ENCODE peak calls at places on chromosomes 7 and 10, in six cellular contexts. One of them, this sample, is unnamed.

GRCh38 chr7:128459394-128459878 is 3.8 kb downstream of the HILPDA start:
- DNase-seq in coronary artery: no peak
- DNase-seq in colonic mucosa: peak
- DNase-seq in PC-9: peak
- DNase-seq in IMR-90: peak
- DNase-seq in psoas muscle: peak
- DNase-seq in this sample: no peak

GRCh38 chr7:83934118-83934734 is 260.4 kb downstream of the SEMA3A start:
- DNase-seq in coronary artery: no peak
- DNase-seq in psoas muscle: no peak
- DNase-seq in IMR-90: peak
- DNase-seq in PC-9: no peak
- DNase-seq in colonic mucosa: no peak
- DNase-seq in this sample: no peak

GRCh38 chr7:73345538-73345937 is 17.6 kb downstream of the FKBP6 start:
- DNase-seq in coronary artery: no peak
- DNase-seq in psoas muscle: no peak
- DNase-seq in colonic mucosa: no peak
- DNase-seq in IMR-90: no peak
- DNase-seq in PC-9: no peak
- DNase-seq in this sample: no peak

GRCh38 chr7:1466524-1467271 is 7.4 kb upstream of the MICALL2 start:
- DNase-seq in psoas muscle: peak
- DNase-seq in PC-9: peak
- DNase-seq in coronary artery: peak
- DNase-seq in colonic mucosa: peak
- DNase-seq in IMR-90: peak
- DNase-seq in this sample: peak

GRCh38 chr10:15710455-15710854 is 9.3 kb downstream of the ITGA8 start:
- DNase-seq in coronary artery: peak
- DNase-seq in colonic mucosa: no peak
- DNase-seq in PC-9: no peak
- DNase-seq in psoas muscle: no peak
- DNase-seq in IMR-90: no peak
- DNase-seq in this sample: no peak

GRCh38 chr10:110138197-110138812 is 69.1 kb upstream of the MXI1 start:
- DNase-seq in psoas muscle: no peak
- DNase-seq in colonic mucosa: no peak
- DNase-seq in IMR-90: peak
- DNase-seq in coronary artery: no peak
- DNase-seq in PC-9: no peak
- DNase-seq in this sample: no peak

GRCh38 chr7:150755473-150756099 is 18.4 kb downstream of the GIMAP5 start:
- DNase-seq in IMR-90: no peak
- DNase-seq in colonic mucosa: no peak
- DNase-seq in psoas muscle: no peak
- DNase-seq in PC-9: no peak
- DNase-seq in coronary artery: no peak
- DNase-seq in this sample: no peak

GRCh38 chr7:21922605-21923004 is 23.1 kb downstream of the CDCA7L start:
- DNase-seq in colonic mucosa: no peak
- DNase-seq in IMR-90: no peak
- DNase-seq in coronary artery: no peak
- DNase-seq in PC-9: no peak
- DNase-seq in psoas muscle: no peak
- DNase-seq in this sample: no peak

GRCh38 chr7:50182734-50183133 is 89.7 kb upstream of the ZPBP start:
- DNase-seq in psoas muscle: no peak
- DNase-seq in PC-9: no peak
- DNase-seq in IMR-90: no peak
- DNase-seq in coronary artery: no peak
- DNase-seq in colonic mucosa: no peak
- DNase-seq in this sample: peak

GRCh38 chr7:2228921-2229320 is 3.8 kb downstream of the MAD1L1 start:
- DNase-seq in coronary artery: no peak
- DNase-seq in psoas muscle: no peak
- DNase-seq in IMR-90: no peak
- DNase-seq in colonic mucosa: no peak
- DNase-seq in PC-9: no peak
- DNase-seq in this sample: no peak

GRCh38 chr7:6290345-6290744 is 17.9 kb upstream of the CYTH3 start:
- DNase-seq in PC-9: peak
- DNase-seq in psoas muscle: no peak
- DNase-seq in coronary artery: no peak
- DNase-seq in IMR-90: peak
- DNase-seq in colonic mucosa: no peak
- DNase-seq in this sample: no peak

GRCh38 chr10:73997479-73997805 is 474 bp upstream of the VCL start:
- DNase-seq in psoas muscle: no peak
- DNase-seq in colonic mucosa: no peak
- DNase-seq in PC-9: no peak
- DNase-seq in IMR-90: no peak
- DNase-seq in coronary artery: no peak
- DNase-seq in this sample: no peak

GRCh38 chr7:135160098-135160857 is 10.2 kb downstream of the CYREN start:
- DNase-seq in IMR-90: peak
- DNase-seq in psoas muscle: no peak
- DNase-seq in coronary artery: no peak
- DNase-seq in colonic mucosa: no peak
- DNase-seq in PC-9: no peak
- DNase-seq in this sample: no peak

GRCh38 chr7:151687523-151688235 is 168.0 kb upstream of the RHEB start:
- DNase-seq in colonic mucosa: no peak
- DNase-seq in PC-9: peak
- DNase-seq in IMR-90: peak
- DNase-seq in coronary artery: peak
- DNase-seq in psoas muscle: peak
- DNase-seq in this sample: peak

GRCh38 chr7:91941450-91941849 is 788 bp downstream of the AKAP9 start:
- DNase-seq in PC-9: peak
- DNase-seq in colonic mucosa: peak
- DNase-seq in coronary artery: no peak
- DNase-seq in IMR-90: peak
- DNase-seq in psoas muscle: peak
- DNase-seq in this sample: no peak

GRCh38 chr7:151590071-151590800 is 70.5 kb upstream of the RHEB start:
- DNase-seq in coronary artery: peak
- DNase-seq in IMR-90: no peak
- DNase-seq in PC-9: no peak
- DNase-seq in psoas muscle: no peak
- DNase-seq in colonic mucosa: no peak
- DNase-seq in this sample: no peak

GRCh38 chr10:132065491-132066105 is at the start of gene JAKMIP3:
- DNase-seq in IMR-90: peak
- DNase-seq in psoas muscle: peak
- DNase-seq in colonic mucosa: peak
- DNase-seq in coronary artery: peak
- DNase-seq in PC-9: peak
- DNase-seq in this sample: no peak

DNA sequence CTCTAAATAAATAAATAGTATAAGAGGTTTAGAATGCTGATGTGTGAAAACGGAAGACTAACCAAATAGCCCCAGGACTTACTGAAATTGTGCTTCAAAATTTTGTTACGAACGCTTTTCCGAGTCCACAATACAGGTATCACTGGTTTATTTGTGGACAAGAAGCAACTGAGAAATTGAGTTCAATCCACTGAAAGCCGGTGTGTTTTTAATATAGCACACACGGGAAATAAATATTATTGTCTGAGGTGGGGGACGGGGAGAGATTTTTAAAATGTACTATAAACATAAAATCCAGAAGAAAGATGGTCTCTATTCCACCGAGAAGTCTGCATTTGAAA is 598 bp downstream of the SLC16A12 start:
- DNase-seq in coronary artery: no peak
- DNase-seq in IMR-90: no peak
- DNase-seq in psoas muscle: no peak
- DNase-seq in PC-9: no peak
- DNase-seq in colonic mucosa: no peak
- DNase-seq in this sample: no peak
- H3K4me3 ChIP-seq in coronary artery: peak
- H3K4me3 ChIP-seq in IMR-90: peak
- H3K4me3 ChIP-seq in psoas muscle: peak
- H3K4me3 ChIP-seq in PC-9: peak
- H3K4me3 ChIP-seq in colonic mucosa: no peak
- H3K4me3 ChIP-seq in this sample: peak

GRCh38 chr7:90216080-90216674 is 4.6 kb downstream of the STEAP2 start:
- DNase-seq in psoas muscle: no peak
- DNase-seq in colonic mucosa: no peak
- DNase-seq in coronary artery: no peak
- DNase-seq in PC-9: no peak
- DNase-seq in IMR-90: no peak
- DNase-seq in this sample: no peak
- H3K27ac ChIP-seq in psoas muscle: no peak
- H3K27ac ChIP-seq in colonic mucosa: no peak
- H3K27ac ChIP-seq in coronary artery: no peak
- H3K27ac ChIP-seq in PC-9: no peak
- H3K27ac ChIP-seq in IMR-90: no peak
- H3K27ac ChIP-seq in this sample: no peak

GRCh38 chr10:62691331-62691730 is 113.2 kb upstream of the ADO start:
- DNase-seq in psoas muscle: no peak
- DNase-seq in IMR-90: no peak
- DNase-seq in PC-9: no peak
- DNase-seq in colonic mucosa: no peak
- DNase-seq in coronary artery: no peak
- DNase-seq in this sample: no peak
- TF ChIP-seq CTCF in psoas muscle: no peak
- TF ChIP-seq CTCF in IMR-90: no peak
- TF ChIP-seq CTCF in PC-9: no peak
- TF ChIP-seq CTCF in colonic mucosa: no peak
- TF ChIP-seq CTCF in coronary artery: no peak
- TF ChIP-seq CTCF in this sample: no peak

GRCh38 chr7:96184783-96185182 is 137.1 kb downstream of the SLC25A13 start:
- DNase-seq in IMR-90: no peak
- DNase-seq in PC-9: no peak
- DNase-seq in psoas muscle: no peak
- DNase-seq in colonic mucosa: no peak
- DNase-seq in coronary artery: no peak
- DNase-seq in this sample: no peak

GRCh38 chr7:96187735-96188622 is 133.9 kb downstream of the SLC25A13 start:
- DNase-seq in IMR-90: no peak
- DNase-seq in coronary artery: no peak
- DNase-seq in psoas muscle: no peak
- DNase-seq in PC-9: no peak
- DNase-seq in colonic mucosa: no peak
- DNase-seq in this sample: no peak

GRCh38 chr7:96188623-96188991 is 133.3 kb downstream of the SLC25A13 start:
- DNase-seq in colonic mucosa: no peak
- DNase-seq in psoas muscle: no peak
- DNase-seq in PC-9: no peak
- DNase-seq in IMR-90: peak
- DNase-seq in coronary artery: no peak
- DNase-seq in this sample: no peak

DNA sequence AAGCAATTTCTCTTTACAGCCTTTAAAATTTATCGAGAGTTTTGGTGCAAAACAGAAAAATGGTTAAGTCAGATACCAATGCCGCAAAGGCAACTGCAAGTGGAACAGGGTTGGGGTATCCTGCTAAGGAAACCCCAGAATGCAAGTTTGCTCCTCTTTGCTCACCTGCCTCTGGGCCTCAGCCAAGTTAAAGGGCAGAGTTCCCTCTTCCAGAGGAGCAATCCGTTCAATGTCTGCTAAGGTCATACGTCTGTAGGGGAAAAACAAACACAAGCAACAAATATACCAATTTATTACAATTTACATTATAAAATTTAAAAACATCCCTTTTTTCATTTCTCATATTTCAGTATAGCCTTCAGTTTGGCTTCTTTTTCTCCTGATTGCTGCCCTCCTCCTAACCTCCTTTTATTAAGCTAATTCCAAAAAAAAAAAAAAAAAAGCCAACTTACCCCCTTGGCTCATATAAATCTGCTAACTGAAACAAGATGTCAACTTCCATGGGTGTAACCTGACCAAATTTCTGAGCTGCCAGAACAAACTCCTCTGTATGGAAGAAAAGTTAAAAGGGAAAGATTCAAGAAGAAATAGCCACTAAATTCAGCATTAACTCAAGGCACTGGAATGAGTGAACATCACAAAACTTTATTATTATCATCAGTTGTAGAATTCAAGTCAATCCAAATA is 132.6 kb downstream of the SLC25A13 start:
- DNase-seq in PC-9: no peak
- DNase-seq in coronary artery: no peak
- DNase-seq in colonic mucosa: peak
- DNase-seq in IMR-90: no peak
- DNase-seq in psoas muscle: no peak
- DNase-seq in this sample: no peak
- H3K4me3 ChIP-seq in PC-9: no peak
- H3K4me3 ChIP-seq in coronary artery: peak
- H3K4me3 ChIP-seq in colonic mucosa: no peak
- H3K4me3 ChIP-seq in IMR-90: no peak
- H3K4me3 ChIP-seq in psoas muscle: no peak
- H3K4me3 ChIP-seq in this sample: peak

GRCh38 chr7:3882782-3883181 is 581.7 kb downstream of the SDK1 start:
- DNase-seq in colonic mucosa: no peak
- DNase-seq in IMR-90: no peak
- DNase-seq in psoas muscle: no peak
- DNase-seq in PC-9: no peak
- DNase-seq in coronary artery: no peak
- DNase-seq in this sample: no peak
- H3K27ac ChIP-seq in colonic mucosa: no peak
- H3K27ac ChIP-seq in IMR-90: no peak
- H3K27ac ChIP-seq in psoas muscle: no peak
- H3K27ac ChIP-seq in PC-9: no peak
- H3K27ac ChIP-seq in coronary artery: no peak
- H3K27ac ChIP-seq in this sample: no peak

GRCh38 chr10:103053659-103054581 is 135.8 kb downstream of the CNNM2 start:
- DNase-seq in psoas muscle: peak
- DNase-seq in coronary artery: peak
- DNase-seq in PC-9: no peak
- DNase-seq in IMR-90: peak
- DNase-seq in colonic mucosa: peak
- DNase-seq in this sample: peak
- TF ChIP-seq CTCF in psoas muscle: no peak
- TF ChIP-seq CTCF in coronary artery: peak
- TF ChIP-seq CTCF in PC-9: no peak
- TF ChIP-seq CTCF in IMR-90: peak
- TF ChIP-seq CTCF in colonic mucosa: no peak
- TF ChIP-seq CTCF in this sample: peak